ENCODE peak calls at places on chromosomes 16 and 17, in six cellular contexts. One of them, this sample, is unnamed.

GRCh38 chr16:1327619-1327947 is 5.9 kb upstream of the BAIAP3 start:
- DNase-seq in Jurkat, Clone E6-1: no peak
- DNase-seq in activated gamma-delta T cell treated with anti-CD3 and anti-CD28 coated beads, Interleukin-2, amount 50 U/mL, for 16 hours: no peak
- DNase-seq in CD8-positive, alpha-beta memory T cell: no peak
- DNase-seq in RWPE1: no peak
- DNase-seq in adrenal gland: no peak
- DNase-seq in this sample: no peak

GRCh38 chr16:55480228-55480655 is 1.2 kb downstream of the MMP2 start:
- DNase-seq in Jurkat, Clone E6-1: no peak
- DNase-seq in activated gamma-delta T cell treated with anti-CD3 and anti-CD28 coated beads, Interleukin-2, amount 50 U/mL, for 16 hours: no peak
- DNase-seq in CD8-positive, alpha-beta memory T cell: no peak
- DNase-seq in RWPE1: no peak
- DNase-seq in adrenal gland: peak
- DNase-seq in this sample: peak

GRCh38 chr17:1298616-1299015 is 19.2 kb downstream of the TRARG1 start:
- DNase-seq in Jurkat, Clone E6-1: no peak
- DNase-seq in activated gamma-delta T cell treated with anti-CD3 and anti-CD28 coated beads, Interleukin-2, amount 50 U/mL, for 16 hours: no peak
- DNase-seq in CD8-positive, alpha-beta memory T cell: peak
- DNase-seq in RWPE1: no peak
- DNase-seq in adrenal gland: no peak
- DNase-seq in this sample: peak

GRCh38 chr17:31339906-31340661 is 18.7 kb upstream of the EVI2A start:
- DNase-seq in Jurkat, Clone E6-1: no peak
- DNase-seq in activated gamma-delta T cell treated with anti-CD3 and anti-CD28 coated beads, Interleukin-2, amount 50 U/mL, for 16 hours: no peak
- DNase-seq in CD8-positive, alpha-beta memory T cell: no peak
- DNase-seq in RWPE1: peak
- DNase-seq in adrenal gland: no peak
- DNase-seq in this sample: no peak

GRCh38 chr17:80743181-80743771 is 198.6 kb downstream of the RPTOR start:
- DNase-seq in Jurkat, Clone E6-1: no peak
- DNase-seq in activated gamma-delta T cell treated with anti-CD3 and anti-CD28 coated beads, Interleukin-2, amount 50 U/mL, for 16 hours: no peak
- DNase-seq in CD8-positive, alpha-beta memory T cell: no peak
- DNase-seq in RWPE1: no peak
- DNase-seq in adrenal gland: peak
- DNase-seq in this sample: no peak

GRCh38 chr16:28494141-28494851 is at the start of gene APOBR:
- DNase-seq in Jurkat, Clone E6-1: peak
- DNase-seq in activated gamma-delta T cell treated with anti-CD3 and anti-CD28 coated beads, Interleukin-2, amount 50 U/mL, for 16 hours: peak
- DNase-seq in CD8-positive, alpha-beta memory T cell: peak
- DNase-seq in RWPE1: no peak
- DNase-seq in adrenal gland: peak
- DNase-seq in this sample: peak

GRCh38 chr16:59154295-59154694 is 420.2 kb upstream of the GOT2 start:
- DNase-seq in Jurkat, Clone E6-1: no peak
- DNase-seq in activated gamma-delta T cell treated with anti-CD3 and anti-CD28 coated beads, Interleukin-2, amount 50 U/mL, for 16 hours: no peak
- DNase-seq in CD8-positive, alpha-beta memory T cell: no peak
- DNase-seq in RWPE1: no peak
- DNase-seq in adrenal gland: no peak
- DNase-seq in this sample: no peak

GRCh38 chr17:57915532-57915931 is 39.7 kb downstream of the CUEDC1 start:
- DNase-seq in Jurkat, Clone E6-1: no peak
- DNase-seq in activated gamma-delta T cell treated with anti-CD3 and anti-CD28 coated beads, Interleukin-2, amount 50 U/mL, for 16 hours: no peak
- DNase-seq in CD8-positive, alpha-beta memory T cell: no peak
- DNase-seq in RWPE1: no peak
- DNase-seq in adrenal gland: no peak
- DNase-seq in this sample: no peak

GRCh38 chr17:7043544-7044268 is at the start of gene SLC16A11:
- DNase-seq in Jurkat, Clone E6-1: no peak
- DNase-seq in activated gamma-delta T cell treated with anti-CD3 and anti-CD28 coated beads, Interleukin-2, amount 50 U/mL, for 16 hours: no peak
- DNase-seq in CD8-positive, alpha-beta memory T cell: peak
- DNase-seq in RWPE1: no peak
- DNase-seq in adrenal gland: no peak
- DNase-seq in this sample: no peak

GRCh38 chr17:71149607-71150006 is 971.2 kb upstream of the SOX9 start:
- DNase-seq in Jurkat, Clone E6-1: no peak
- DNase-seq in activated gamma-delta T cell treated with anti-CD3 and anti-CD28 coated beads, Interleukin-2, amount 50 U/mL, for 16 hours: no peak
- DNase-seq in CD8-positive, alpha-beta memory T cell: no peak
- DNase-seq in RWPE1: no peak
- DNase-seq in adrenal gland: no peak
- DNase-seq in this sample: no peak

GRCh38 chr17:6303664-6304063 is 131.3 kb downstream of the AIPL1 start:
- DNase-seq in Jurkat, Clone E6-1: peak
- DNase-seq in activated gamma-delta T cell treated with anti-CD3 and anti-CD28 coated beads, Interleukin-2, amount 50 U/mL, for 16 hours: no peak
- DNase-seq in CD8-positive, alpha-beta memory T cell: no peak
- DNase-seq in RWPE1: peak
- DNase-seq in adrenal gland: no peak
- DNase-seq in this sample: peak

GRCh38 chr16:77790964-77791363 is 2.6 kb downstream of the VAT1L start:
- DNase-seq in Jurkat, Clone E6-1: no peak
- DNase-seq in activated gamma-delta T cell treated with anti-CD3 and anti-CD28 coated beads, Interleukin-2, amount 50 U/mL, for 16 hours: no peak
- DNase-seq in CD8-positive, alpha-beta memory T cell: no peak
- DNase-seq in RWPE1: no peak
- DNase-seq in adrenal gland: peak
- DNase-seq in this sample: peak

GRCh38 chr16:56257666-56258359 is 66.5 kb downstream of the GNAO1 start:
- DNase-seq in Jurkat, Clone E6-1: no peak
- DNase-seq in activated gamma-delta T cell treated with anti-CD3 and anti-CD28 coated beads, Interleukin-2, amount 50 U/mL, for 16 hours: no peak
- DNase-seq in CD8-positive, alpha-beta memory T cell: no peak
- DNase-seq in RWPE1: no peak
- DNase-seq in adrenal gland: no peak
- DNase-seq in this sample: no peak

GRCh38 chr17:65742433-65743312 is 181.2 kb upstream of the AXIN2 start:
- DNase-seq in Jurkat, Clone E6-1: peak
- DNase-seq in activated gamma-delta T cell treated with anti-CD3 and anti-CD28 coated beads, Interleukin-2, amount 50 U/mL, for 16 hours: no peak
- DNase-seq in CD8-positive, alpha-beta memory T cell: no peak
- DNase-seq in RWPE1: peak
- DNase-seq in adrenal gland: peak
- DNase-seq in this sample: no peak

GRCh38 chr17:4678448-4679026 is 25.4 kb downstream of the PELP1 start:
- DNase-seq in Jurkat, Clone E6-1: no peak
- DNase-seq in activated gamma-delta T cell treated with anti-CD3 and anti-CD28 coated beads, Interleukin-2, amount 50 U/mL, for 16 hours: no peak
- DNase-seq in CD8-positive, alpha-beta memory T cell: no peak
- DNase-seq in RWPE1: peak
- DNase-seq in adrenal gland: no peak
- DNase-seq in this sample: no peak

GRCh38 chr16:85611205-85611454 is 2.0 kb upstream of the GSE1 start:
- DNase-seq in Jurkat, Clone E6-1: no peak
- DNase-seq in activated gamma-delta T cell treated with anti-CD3 and anti-CD28 coated beads, Interleukin-2, amount 50 U/mL, for 16 hours: no peak
- DNase-seq in CD8-positive, alpha-beta memory T cell: no peak
- DNase-seq in RWPE1: no peak
- DNase-seq in adrenal gland: peak
- DNase-seq in this sample: no peak

GRCh38 chr16:84359326-84359725 is 9.0 kb upstream of the ATP2C2 start:
- DNase-seq in Jurkat, Clone E6-1: no peak
- DNase-seq in activated gamma-delta T cell treated with anti-CD3 and anti-CD28 coated beads, Interleukin-2, amount 50 U/mL, for 16 hours: no peak
- DNase-seq in CD8-positive, alpha-beta memory T cell: no peak
- DNase-seq in RWPE1: no peak
- DNase-seq in adrenal gland: no peak
- DNase-seq in this sample: no peak

GRCh38 chr17:82876149-82876548 is 36.3 kb upstream of the ZNF750 start:
- DNase-seq in Jurkat, Clone E6-1: no peak
- DNase-seq in activated gamma-delta T cell treated with anti-CD3 and anti-CD28 coated beads, Interleukin-2, amount 50 U/mL, for 16 hours: no peak
- DNase-seq in CD8-positive, alpha-beta memory T cell: no peak
- DNase-seq in RWPE1: peak
- DNase-seq in adrenal gland: peak
- DNase-seq in this sample: no peak

GRCh38 chr17:40101367-40102210 is 1.2 kb upstream of the NR1D1 start:
- DNase-seq in Jurkat, Clone E6-1: no peak
- DNase-seq in activated gamma-delta T cell treated with anti-CD3 and anti-CD28 coated beads, Interleukin-2, amount 50 U/mL, for 16 hours: no peak
- DNase-seq in CD8-positive, alpha-beta memory T cell: no peak
- DNase-seq in RWPE1: no peak
- DNase-seq in adrenal gland: no peak
- DNase-seq in this sample: no peak

GRCh38 chr17:9212376-9213310 is 191.3 kb downstream of the NTN1 start:
- DNase-seq in Jurkat, Clone E6-1: no peak
- DNase-seq in activated gamma-delta T cell treated with anti-CD3 and anti-CD28 coated beads, Interleukin-2, amount 50 U/mL, for 16 hours: no peak
- DNase-seq in CD8-positive, alpha-beta memory T cell: no peak
- DNase-seq in RWPE1: no peak
- DNase-seq in adrenal gland: no peak
- DNase-seq in this sample: no peak

GRCh38 chr16:35750157-35750689 is 2290.8 kb downstream of the TP53TG3F start:
- DNase-seq in Jurkat, Clone E6-1: no peak
- DNase-seq in activated gamma-delta T cell treated with anti-CD3 and anti-CD28 coated beads, Interleukin-2, amount 50 U/mL, for 16 hours: no peak
- DNase-seq in CD8-positive, alpha-beta memory T cell: no peak
- DNase-seq in RWPE1: no peak
- DNase-seq in adrenal gland: peak
- DNase-seq in this sample: peak

GRCh38 chr16:64585367-64585766 is 536.5 kb downstream of the CDH11 start:
- DNase-seq in Jurkat, Clone E6-1: no peak
- DNase-seq in activated gamma-delta T cell treated with anti-CD3 and anti-CD28 coated beads, Interleukin-2, amount 50 U/mL, for 16 hours: no peak
- DNase-seq in CD8-positive, alpha-beta memory T cell: no peak
- DNase-seq in RWPE1: no peak
- DNase-seq in adrenal gland: no peak
- DNase-seq in this sample: no peak

GRCh38 chr17:28944862-28945741 is 6.2 kb downstream of the PHF12 start:
- DNase-seq in Jurkat, Clone E6-1: no peak
- DNase-seq in activated gamma-delta T cell treated with anti-CD3 and anti-CD28 coated beads, Interleukin-2, amount 50 U/mL, for 16 hours: no peak
- DNase-seq in CD8-positive, alpha-beta memory T cell: no peak
- DNase-seq in RWPE1: no peak
- DNase-seq in adrenal gland: peak
- DNase-seq in this sample: no peak

GRCh38 chr16:361872-362701 is 8.3 kb downstream of the MRPL28 start:
- DNase-seq in Jurkat, Clone E6-1: peak
- DNase-seq in activated gamma-delta T cell treated with anti-CD3 and anti-CD28 coated beads, Interleukin-2, amount 50 U/mL, for 16 hours: peak
- DNase-seq in CD8-positive, alpha-beta memory T cell: peak
- DNase-seq in RWPE1: peak
- DNase-seq in adrenal gland: peak
- DNase-seq in this sample: peak

GRCh38 chr16:87556941-87557459 is 45.3 kb upstream of the JPH3 start:
- DNase-seq in Jurkat, Clone E6-1: no peak
- DNase-seq in activated gamma-delta T cell treated with anti-CD3 and anti-CD28 coated beads, Interleukin-2, amount 50 U/mL, for 16 hours: no peak
- DNase-seq in CD8-positive, alpha-beta memory T cell: no peak
- DNase-seq in RWPE1: no peak
- DNase-seq in adrenal gland: peak
- DNase-seq in this sample: peak

This sample was measured in mucosa of gallbladder.